ENCODE peak calls at places on chromosomes 2 and 18, in nine cellular contexts. Y is HL-60, F is vagina, V is HCT116, O is Panc1, T is GM23338, K is stomach, M is HepG2, H is endothelial cell of umbilical vein. Z is an unnamed sample.

GRCh38 chr2:42974697-42975357 is 182.4 kb upstream of the HAAO start:
- DNase-seq in K (peak), F (no peak), Y (no peak), O (peak), H (peak), M (peak), V (peak), T (peak), Z (peak)

GRCh38 chr18:71784777-71785176 is 759.4 kb downstream of the CBLN2 start:
- DNase-seq in H (peak), T (peak), O (no peak), Y (peak), M (peak), K (no peak), F (no peak), V (no peak), Z (no peak)

GRCh38 chr2:232872826-232873225 is 2.8 kb downstream of the SNORC start:
- DNase-seq in O (no peak), K (no peak), M (no peak), V (no peak), F (no peak), T (no peak), Y (no peak), H (no peak), Z (no peak)

GRCh38 chr2:226489765-226490164 is 309.9 kb downstream of the IRS1 start:
- DNase-seq in T (no peak), F (no peak), Y (no peak), H (no peak), V (no peak), M (no peak), K (no peak), O (no peak), Z (no peak)

GRCh38 chr2:107529146-107529545 is 297.5 kb upstream of the RGPD4 start:
- DNase-seq in O (no peak), T (peak), F (no peak), K (no peak), Y (no peak), H (no peak), M (no peak), V (no peak), Z (no peak)

GRCh38 chr2:157339965-157340655 is 14.5 kb upstream of the ERMN start:
- DNase-seq in F (no peak), H (no peak), K (no peak), V (no peak), O (no peak), Y (no peak), T (no peak), M (no peak), Z (no peak)

GRCh38 chr2:15082105-15083058 is 449.9 kb downstream of the LRATD1 start:
- DNase-seq in K (no peak), Y (no peak), F (no peak), M (no peak), H (no peak), V (no peak), T (no peak), O (no peak), Z (no peak)

GRCh38 chr2:97950329-97951154 is 45.2 kb downstream of the TMEM131 start:
- DNase-seq in H (no peak), O (no peak), T (no peak), K (no peak), M (no peak), Y (no peak), F (no peak), V (no peak), Z (no peak)

GRCh38 chr2:206442854-206443734 is at the start of gene ADAM23:
- DNase-seq in H (peak), O (no peak), K (no peak), F (no peak), M (no peak), V (no peak), Y (no peak), T (peak), Z (peak)

GRCh38 chr2:67877281-67877680 is 185.5 kb downstream of the C1D start:
- DNase-seq in O (no peak), H (no peak), V (no peak), F (no peak), M (no peak), T (peak), Y (no peak), K (no peak), Z (no peak)

GRCh38 chr18:79395761-79396404 is at the start of gene NFATC1:
- DNase-seq in V (no peak), H (peak), Y (peak), O (no peak), M (no peak), T (peak), K (peak), F (no peak), Z (no peak)

DNA sequence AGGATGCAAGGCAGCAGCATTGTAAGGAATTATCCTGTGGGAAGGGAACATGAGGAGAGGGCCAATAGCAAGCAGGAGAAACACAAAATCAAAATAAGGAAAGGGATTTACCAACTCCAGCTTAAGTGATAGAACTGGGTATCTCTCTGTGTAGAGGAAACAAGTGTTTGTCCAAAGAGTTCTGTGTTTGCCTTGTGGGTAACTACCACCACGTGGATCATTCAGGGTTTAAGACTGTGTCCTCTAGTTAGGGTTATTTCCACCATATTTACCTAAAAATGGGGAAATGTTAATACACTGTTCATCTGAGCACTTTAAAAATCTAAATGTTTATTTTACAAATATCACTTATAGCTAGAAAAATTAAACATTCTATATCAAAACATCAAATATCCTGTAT is 283.3 kb downstream of the EIPR1 start:
- DNase-seq in F (no peak), O (no peak), Y (no peak), V (no peak), K (no peak), T (no peak), H (no peak), M (no peak), Z (no peak)
- TF ChIP-seq POLR2AphosphoS5 in F (no peak), O (no peak), Y (no peak), V (no peak), K (no peak), T (no peak), H (no peak), M (no peak), Z (no peak)

DNA sequence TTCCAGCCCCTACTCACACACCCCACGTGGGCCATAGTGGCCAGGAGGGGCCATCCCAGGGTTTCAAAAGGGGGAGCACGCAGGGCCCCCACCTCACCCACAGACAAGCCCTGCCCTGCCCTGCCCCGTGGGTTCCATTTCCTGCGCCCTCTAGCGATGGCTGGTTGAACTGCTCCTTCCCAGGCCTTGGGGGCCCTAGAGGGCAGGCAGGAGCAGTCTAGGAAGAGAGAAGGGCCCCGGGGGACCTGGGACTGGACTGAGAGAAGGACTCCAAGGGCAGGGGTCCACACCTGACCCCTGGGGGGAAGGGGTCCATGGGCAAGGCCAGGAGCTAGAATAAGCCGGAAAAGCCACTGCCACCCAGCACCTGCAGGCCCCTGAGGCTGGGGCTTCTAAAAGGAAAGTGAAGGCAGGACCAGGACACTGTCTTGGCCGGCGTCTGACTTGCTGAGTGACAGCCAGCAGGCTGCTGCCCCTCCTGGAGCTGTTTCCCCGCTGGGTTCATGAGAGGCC is 10.1 kb downstream of the CYP26B1 start:
- DNase-seq in V (no peak), T (peak), K (peak), F (no peak), O (no peak), M (peak), Y (no peak), H (peak), Z (no peak)
- H3K27ac ChIP-seq in V (no peak), T (no peak), K (no peak), F (no peak), O (no peak), M (no peak), Y (no peak), H (no peak), Z (no peak)

GRCh38 chr2:24492283-24493272 is 1.5 kb downstream of the NCOA1 start:
- DNase-seq in V (no peak), M (no peak), K (no peak), O (no peak), Y (no peak), F (no peak), H (peak), T (peak), Z (peak)

GRCh38 chr2:24491626-24492282 is 700 bp downstream of the NCOA1 start:
- DNase-seq in M (no peak), Y (no peak), F (no peak), V (no peak), K (peak), H (peak), O (no peak), T (peak), Z (peak)

GRCh38 chr2:24489942-24490673 is 946 bp upstream of the NCOA1 start:
- DNase-seq in H (peak), T (peak), Y (no peak), M (peak), V (no peak), K (no peak), F (no peak), O (no peak), Z (peak)

GRCh38 chr2:24489465-24489864 is 1.6 kb upstream of the NCOA1 start:
- DNase-seq in V (no peak), F (no peak), K (no peak), T (peak), H (no peak), M (no peak), Y (no peak), O (no peak), Z (peak)

GRCh38 chr2:24490674-24491625 is at the start of gene NCOA1:
- DNase-seq in V (peak), O (peak), M (peak), T (peak), Y (peak), F (no peak), H (peak), K (peak), Z (peak)
- TF ChIP-seq CTCF in V (no peak), O (peak), M (no peak), T (no peak), Y (no peak), F (no peak), H (no peak), K (peak), Z (peak)

GRCh38 chr2:58973831-58974281 is 732.7 kb upstream of the FANCL start:
- DNase-seq in O (no peak), V (no peak), F (no peak), Y (no peak), T (peak), H (no peak), M (no peak), K (no peak), Z (no peak)
- TF ChIP-seq POLR2AphosphoS5 in O (no peak), V (no peak), F (no peak), Y (no peak), T (no peak), H (no peak), M (no peak), K (no peak), Z (no peak)

DNA sequence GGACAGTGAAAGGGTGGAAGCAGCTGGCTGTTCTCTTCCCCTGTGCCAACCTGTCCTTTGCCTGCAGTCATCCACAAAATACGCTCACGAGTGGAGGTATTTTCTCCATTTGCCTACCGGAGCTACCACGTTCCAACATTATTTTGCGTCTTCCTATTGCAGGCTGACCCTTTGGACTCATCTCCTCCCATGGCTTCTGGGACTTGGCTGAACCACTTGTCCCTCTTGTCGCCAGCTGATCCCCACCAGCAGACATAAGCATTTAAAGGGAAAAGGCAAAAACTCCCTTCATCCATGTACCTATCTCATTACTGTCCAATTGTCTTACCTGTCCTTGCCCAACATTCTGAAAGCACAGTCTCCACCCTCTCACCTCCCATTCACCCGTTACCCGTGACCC is 13.0 kb downstream of the C2orf74 start:
- DNase-seq in K (no peak), O (no peak), Y (no peak), M (no peak), F (no peak), V (no peak), T (no peak), H (no peak), Z (no peak)
- H3K27ac ChIP-seq in K (no peak), O (no peak), Y (no peak), M (no peak), F (no peak), V (no peak), T (no peak), H (no peak), Z (no peak)

GRCh38 chr2:219175928-219176817 is 552 bp downstream of the CNPPD1 start:
- DNase-seq in K (peak), F (no peak), V (no peak), T (no peak), M (no peak), Y (no peak), O (no peak), H (peak), Z (peak)

GRCh38 chr2:219178377-219179175 is 501 bp downstream of the RETREG2 start:
- DNase-seq in Y (no peak), T (peak), H (no peak), O (no peak), M (no peak), K (peak), F (no peak), V (no peak), Z (peak)

GRCh38 chr2:219176818-219177593 is at the start of gene CNPPD1:
- DNase-seq in K (peak), Y (peak), F (no peak), M (peak), H (peak), V (peak), T (peak), O (peak), Z (peak)

GRCh38 chr2:219179601-219180465 is 1.8 kb downstream of the RETREG2 start:
- DNase-seq in V (no peak), K (no peak), T (no peak), Y (no peak), F (no peak), O (no peak), M (no peak), H (no peak), Z (no peak)

GRCh38 chr2:219177594-219178376 is at the start of gene RETREG2:
- DNase-seq in Y (peak), K (peak), M (peak), F (no peak), T (peak), O (peak), H (peak), V (peak), Z (peak)
- TF ChIP-seq CTCF in Y (no peak), K (peak), M (peak), F (peak), T (peak), O (peak), H (no peak), V (peak), Z (peak)